ENCODE peak calls at places on chromosomes 13 and 19, in seven cellular contexts. One of them, this sample, is unnamed.

GRCh38 chr19:34731964-34732363 is 2.1 kb upstream of the ZNF181 start:
- DNase-seq in heart left ventricle: no peak
- DNase-seq in CD8-positive, alpha-beta T cell: no peak
- DNase-seq in uterus: no peak
- DNase-seq in lung: no peak
- DNase-seq in SJSA1: no peak
- DNase-seq in effector memory CD4-positive, alpha-beta T cell: no peak
- DNase-seq in this sample: no peak

GRCh38 chr19:45125975-45126493 is 33.1 kb downstream of the PPP1R37 start:
- DNase-seq in SJSA1: peak; percentile 31
- DNase-seq in effector memory CD4-positive, alpha-beta T cell: peak; percentile 16
- DNase-seq in CD8-positive, alpha-beta T cell: peak; percentile 50
- DNase-seq in uterus: peak; percentile 27
- DNase-seq in heart left ventricle: peak; percentile 40
- DNase-seq in lung: peak; percentile 73
- DNase-seq in this sample: peak; percentile 58

GRCh38 chr19:16566161-16566560 is 6.1 kb downstream of the SLC35E1 start:
- DNase-seq in uterus: no peak
- DNase-seq in SJSA1: no peak
- DNase-seq in CD8-positive, alpha-beta T cell: peak; percentile 72
- DNase-seq in effector memory CD4-positive, alpha-beta T cell: peak; percentile 82
- DNase-seq in heart left ventricle: no peak
- DNase-seq in lung: no peak
- DNase-seq in this sample: no peak

GRCh38 chr19:19451429-19452240 is 46.2 kb downstream of the GATAD2A start:
- DNase-seq in CD8-positive, alpha-beta T cell: no peak
- DNase-seq in SJSA1: no peak
- DNase-seq in lung: peak; percentile 44
- DNase-seq in effector memory CD4-positive, alpha-beta T cell: no peak
- DNase-seq in uterus: no peak
- DNase-seq in heart left ventricle: no peak
- DNase-seq in this sample: no peak

GRCh38 chr13:33745370-33746324 is 72.3 kb upstream of the RFC3 start:
- DNase-seq in CD8-positive, alpha-beta T cell: no peak
- DNase-seq in heart left ventricle: no peak
- DNase-seq in uterus: no peak
- DNase-seq in lung: no peak
- DNase-seq in effector memory CD4-positive, alpha-beta T cell: no peak
- DNase-seq in SJSA1: no peak
- DNase-seq in this sample: no peak

GRCh38 chr19:12453495-12453894 is 12.7 kb upstream of the ZNF443 start:
- DNase-seq in lung: no peak
- DNase-seq in SJSA1: no peak
- DNase-seq in heart left ventricle: no peak
- DNase-seq in uterus: no peak
- DNase-seq in CD8-positive, alpha-beta T cell: no peak
- DNase-seq in effector memory CD4-positive, alpha-beta T cell: no peak
- DNase-seq in this sample: no peak

GRCh38 chr13:25069236-25069635 is 26.7 kb upstream of the PABPC3 start:
- DNase-seq in SJSA1: no peak
- DNase-seq in lung: no peak
- DNase-seq in uterus: no peak
- DNase-seq in CD8-positive, alpha-beta T cell: no peak
- DNase-seq in effector memory CD4-positive, alpha-beta T cell: no peak
- DNase-seq in heart left ventricle: no peak
- DNase-seq in this sample: no peak

GRCh38 chr13:106689906-106690305 is 122.0 kb upstream of the ARGLU1 start:
- DNase-seq in lung: no peak
- DNase-seq in effector memory CD4-positive, alpha-beta T cell: no peak
- DNase-seq in heart left ventricle: no peak
- DNase-seq in CD8-positive, alpha-beta T cell: no peak
- DNase-seq in uterus: no peak
- DNase-seq in SJSA1: no peak
- DNase-seq in this sample: no peak

GRCh38 chr13:20136781-20137703 is 23.8 kb downstream of the GJA3 start:
- DNase-seq in SJSA1: no peak
- DNase-seq in effector memory CD4-positive, alpha-beta T cell: no peak
- DNase-seq in CD8-positive, alpha-beta T cell: no peak
- DNase-seq in uterus: no peak
- DNase-seq in heart left ventricle: no peak
- DNase-seq in lung: peak; percentile 45
- DNase-seq in this sample: no peak

GRCh38 chr13:100396771-100397170 is 191.8 kb downstream of the GGACT start:
- DNase-seq in CD8-positive, alpha-beta T cell: no peak
- DNase-seq in uterus: no peak
- DNase-seq in effector memory CD4-positive, alpha-beta T cell: no peak
- DNase-seq in lung: no peak
- DNase-seq in SJSA1: no peak
- DNase-seq in heart left ventricle: no peak
- DNase-seq in this sample: no peak

GRCh38 chr13:100397627-100398026 is 191.0 kb downstream of the GGACT start:
- DNase-seq in CD8-positive, alpha-beta T cell: no peak
- DNase-seq in lung: no peak
- DNase-seq in SJSA1: no peak
- DNase-seq in heart left ventricle: no peak
- DNase-seq in uterus: no peak
- DNase-seq in effector memory CD4-positive, alpha-beta T cell: no peak
- DNase-seq in this sample: no peak

GRCh38 chr13:100392709-100393630 is 195.6 kb downstream of the GGACT start:
- DNase-seq in effector memory CD4-positive, alpha-beta T cell: peak; percentile 2
- DNase-seq in heart left ventricle: peak; percentile 64
- DNase-seq in lung: peak; percentile 78
- DNase-seq in uterus: peak; percentile 85
- DNase-seq in CD8-positive, alpha-beta T cell: peak; percentile 26
- DNase-seq in SJSA1: peak; percentile 95
- DNase-seq in this sample: peak; percentile 94

GRCh38 chr13:100395698-100396373 is 192.8 kb downstream of the GGACT start:
- DNase-seq in SJSA1: no peak
- DNase-seq in CD8-positive, alpha-beta T cell: no peak
- DNase-seq in lung: no peak
- DNase-seq in uterus: no peak
- DNase-seq in effector memory CD4-positive, alpha-beta T cell: no peak
- DNase-seq in heart left ventricle: no peak
- DNase-seq in this sample: no peak

DNA sequence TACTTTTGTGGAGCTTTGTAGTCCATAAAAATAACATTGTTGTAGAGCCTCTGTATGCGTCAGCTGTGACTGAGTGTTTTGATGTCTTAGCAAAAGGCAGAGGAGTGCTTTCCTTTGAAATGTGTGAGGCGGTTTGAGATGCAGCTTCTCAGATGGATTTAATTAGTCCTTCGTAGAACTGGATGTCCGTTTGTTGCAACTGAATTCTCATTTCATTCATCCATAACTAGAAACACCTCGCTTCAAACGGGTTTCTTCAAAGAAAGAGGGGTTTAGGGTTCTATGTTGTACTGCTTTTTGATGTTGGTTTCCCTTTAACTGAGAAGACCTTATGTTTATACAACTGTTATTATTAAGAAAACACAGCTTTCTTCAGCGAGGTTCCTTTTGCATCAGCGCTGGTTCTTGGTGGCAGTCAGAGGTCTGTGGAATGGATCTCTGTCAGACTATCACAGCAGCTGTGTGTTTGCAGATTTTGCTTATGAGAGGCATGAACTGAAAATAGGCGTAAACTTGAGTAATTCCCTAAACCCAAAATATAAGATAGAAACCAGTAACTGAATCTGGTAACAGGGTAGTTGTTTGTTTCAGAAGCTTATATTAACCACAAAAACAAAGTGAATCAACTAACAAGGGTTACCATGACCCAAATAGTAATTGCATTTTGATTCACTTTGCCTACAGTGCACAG is 194.4 kb downstream of the GGACT start:
- DNase-seq in heart left ventricle: no peak
- DNase-seq in lung: no peak
- DNase-seq in uterus: no peak
- DNase-seq in SJSA1: peak; percentile 85
- DNase-seq in effector memory CD4-positive, alpha-beta T cell: no peak
- DNase-seq in CD8-positive, alpha-beta T cell: no peak
- DNase-seq in this sample: peak; percentile 37
- H3K4me3 ChIP-seq in heart left ventricle: no peak overlapping the region
- H3K4me3 ChIP-seq in lung: no peak overlapping the region
- H3K4me3 ChIP-seq in uterus: no peak overlapping the region
- H3K4me3 ChIP-seq in SJSA1: peak overlapping the region; percentile 23
- H3K4me3 ChIP-seq in effector memory CD4-positive, alpha-beta T cell: no peak overlapping the region
- H3K4me3 ChIP-seq in CD8-positive, alpha-beta T cell: no peak overlapping the region
- H3K4me3 ChIP-seq in this sample: peak overlapping the region; percentile 3

GRCh38 chr13:112831196-112831595 is 137.8 kb upstream of the MCF2L start:
- DNase-seq in SJSA1: no peak
- DNase-seq in CD8-positive, alpha-beta T cell: no peak
- DNase-seq in heart left ventricle: no peak
- DNase-seq in effector memory CD4-positive, alpha-beta T cell: no peak
- DNase-seq in uterus: no peak
- DNase-seq in lung: no peak
- DNase-seq in this sample: no peak
- H3K36me3 ChIP-seq in SJSA1: no peaks in the 10 kb centered on the region
- H3K36me3 ChIP-seq in CD8-positive, alpha-beta T cell: peaks cover 16% of the 10 kb centered on the region
- H3K36me3 ChIP-seq in heart left ventricle: peaks cover 79% of the 10 kb centered on the region
- H3K36me3 ChIP-seq in effector memory CD4-positive, alpha-beta T cell: peaks cover 63% of the 10 kb centered on the region
- H3K36me3 ChIP-seq in uterus: no peaks in the 10 kb centered on the region
- H3K36me3 ChIP-seq in lung: peaks cover 65% of the 10 kb centered on the region
- H3K36me3 ChIP-seq in this sample: no peaks in the 10 kb centered on the region

GRCh38 chr19:58182989-58183821 is at the start of gene ZNF274:
- DNase-seq in uterus: peak; percentile 90
- DNase-seq in heart left ventricle: peak; percentile 95
- DNase-seq in effector memory CD4-positive, alpha-beta T cell: peak; percentile 80
- DNase-seq in SJSA1: peak; percentile 76
- DNase-seq in CD8-positive, alpha-beta T cell: peak; percentile 90
- DNase-seq in lung: peak; percentile 94
- DNase-seq in this sample: peak; percentile 86
- H3K9me3 ChIP-seq in uterus: no peaks in the 10 kb centered on the region
- H3K9me3 ChIP-seq in heart left ventricle: peaks cover 13% of the 10 kb centered on the region
- H3K9me3 ChIP-seq in effector memory CD4-positive, alpha-beta T cell: peaks cover 38% of the 10 kb centered on the region
- H3K9me3 ChIP-seq in SJSA1: peaks cover 38% of the 10 kb centered on the region
- H3K9me3 ChIP-seq in CD8-positive, alpha-beta T cell: peaks cover 62% of the 10 kb centered on the region
- H3K9me3 ChIP-seq in lung: no peaks in the 10 kb centered on the region
- H3K9me3 ChIP-seq in this sample: peaks cover 55% of the 10 kb centered on the region

DNA sequence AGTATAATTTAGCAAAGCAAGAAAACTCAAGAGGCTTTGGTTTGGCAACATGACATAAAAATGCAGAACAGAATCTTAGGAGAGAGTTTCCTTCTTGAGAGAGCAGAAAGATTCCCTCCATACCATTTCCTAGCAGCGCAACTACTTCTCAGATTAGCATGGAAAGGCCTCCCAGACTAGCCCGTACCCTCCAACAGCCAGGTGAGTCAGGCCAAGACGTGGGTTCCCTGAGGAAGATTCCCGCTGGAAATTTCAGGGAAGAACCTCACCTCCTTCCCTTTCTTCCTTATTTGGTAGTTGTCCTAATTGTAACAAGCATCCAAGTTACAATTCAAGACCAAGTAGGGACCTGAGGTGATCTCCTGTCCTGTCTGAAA is 12.3 kb downstream of the COL4A2 start:
- DNase-seq in uterus: no peak
- DNase-seq in effector memory CD4-positive, alpha-beta T cell: no peak
- DNase-seq in CD8-positive, alpha-beta T cell: no peak
- DNase-seq in lung: no peak
- DNase-seq in SJSA1: no peak
- DNase-seq in heart left ventricle: no peak
- DNase-seq in this sample: no peak
- H3K4me3 ChIP-seq in uterus: no peak overlapping the region
- H3K4me3 ChIP-seq in effector memory CD4-positive, alpha-beta T cell: no peak overlapping the region
- H3K4me3 ChIP-seq in CD8-positive, alpha-beta T cell: no peak overlapping the region
- H3K4me3 ChIP-seq in lung: no peak overlapping the region
- H3K4me3 ChIP-seq in SJSA1: no peak overlapping the region
- H3K4me3 ChIP-seq in heart left ventricle: no peak overlapping the region
- H3K4me3 ChIP-seq in this sample: no peak overlapping the region

DNA sequence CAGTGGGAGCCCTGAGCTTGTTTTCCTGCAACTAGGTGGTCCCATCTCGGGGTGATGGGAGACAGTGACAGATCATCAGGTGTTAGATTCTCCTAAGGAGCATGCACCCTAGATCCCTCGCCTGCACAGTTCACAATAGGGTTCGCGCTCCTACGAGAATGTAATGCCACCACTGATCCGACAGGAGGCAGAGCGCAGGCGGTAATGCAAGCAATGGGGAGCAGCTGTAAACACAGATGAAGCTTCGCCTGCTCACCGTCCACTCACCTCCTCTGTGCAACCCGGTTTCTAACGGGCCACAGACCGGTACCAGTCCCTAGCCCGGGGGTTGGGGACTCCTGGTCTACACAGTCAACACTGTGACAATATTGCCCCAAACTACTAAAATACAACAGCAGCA is 38.8 kb downstream of the CARD8 start:
- DNase-seq in heart left ventricle: no peak
- DNase-seq in effector memory CD4-positive, alpha-beta T cell: no peak
- DNase-seq in lung: no peak
- DNase-seq in CD8-positive, alpha-beta T cell: no peak
- DNase-seq in uterus: no peak
- DNase-seq in SJSA1: no peak
- DNase-seq in this sample: no peak
- H3K36me3 ChIP-seq in heart left ventricle: peaks cover 46% of the 10 kb centered on the region
- H3K36me3 ChIP-seq in effector memory CD4-positive, alpha-beta T cell: peaks cover 38% of the 10 kb centered on the region
- H3K36me3 ChIP-seq in lung: peaks cover 20% of the 10 kb centered on the region
- H3K36me3 ChIP-seq in CD8-positive, alpha-beta T cell: peaks cover 21% of the 10 kb centered on the region
- H3K36me3 ChIP-seq in uterus: no peaks in the 10 kb centered on the region
- H3K36me3 ChIP-seq in SJSA1: peaks cover 7% of the 10 kb centered on the region
- H3K36me3 ChIP-seq in this sample: no peaks in the 10 kb centered on the region

GRCh38 chr19:27735314-27735713 is 1477.6 kb downstream of the UQCRFS1 start:
- DNase-seq in uterus: no peak
- DNase-seq in SJSA1: no peak
- DNase-seq in heart left ventricle: no peak
- DNase-seq in effector memory CD4-positive, alpha-beta T cell: no peak
- DNase-seq in lung: peak; percentile 15
- DNase-seq in CD8-positive, alpha-beta T cell: no peak
- DNase-seq in this sample: no peak

GRCh38 chr19:27736225-27736624 is 1476.7 kb downstream of the UQCRFS1 start:
- DNase-seq in SJSA1: no peak
- DNase-seq in heart left ventricle: no peak
- DNase-seq in uterus: no peak
- DNase-seq in effector memory CD4-positive, alpha-beta T cell: no peak
- DNase-seq in CD8-positive, alpha-beta T cell: no peak
- DNase-seq in lung: peak; percentile 10
- DNase-seq in this sample: no peak

GRCh38 chr19:27733551-27734266 is 1479.2 kb downstream of the UQCRFS1 start:
- DNase-seq in heart left ventricle: no peak
- DNase-seq in effector memory CD4-positive, alpha-beta T cell: no peak
- DNase-seq in SJSA1: no peak
- DNase-seq in CD8-positive, alpha-beta T cell: no peak
- DNase-seq in lung: peak; percentile 10
- DNase-seq in uterus: no peak
- DNase-seq in this sample: no peak

GRCh38 chr19:27738569-27739193 is 1474.3 kb downstream of the UQCRFS1 start:
- DNase-seq in CD8-positive, alpha-beta T cell: no peak
- DNase-seq in SJSA1: no peak
- DNase-seq in uterus: no peak
- DNase-seq in effector memory CD4-positive, alpha-beta T cell: no peak
- DNase-seq in heart left ventricle: no peak
- DNase-seq in lung: peak; percentile 7
- DNase-seq in this sample: no peak

GRCh38 chr19:27734496-27735220 is 1478.3 kb downstream of the UQCRFS1 start:
- DNase-seq in uterus: no peak
- DNase-seq in lung: no peak
- DNase-seq in CD8-positive, alpha-beta T cell: no peak
- DNase-seq in effector memory CD4-positive, alpha-beta T cell: no peak
- DNase-seq in heart left ventricle: no peak
- DNase-seq in SJSA1: no peak
- DNase-seq in this sample: no peak
- H3K9me3 ChIP-seq in uterus: no peaks in the 10 kb centered on the region
- H3K9me3 ChIP-seq in lung: peaks cover 3% of the 10 kb centered on the region
- H3K9me3 ChIP-seq in CD8-positive, alpha-beta T cell: no peaks in the 10 kb centered on the region
- H3K9me3 ChIP-seq in effector memory CD4-positive, alpha-beta T cell: no peaks in the 10 kb centered on the region
- H3K9me3 ChIP-seq in heart left ventricle: no peaks in the 10 kb centered on the region
- H3K9me3 ChIP-seq in SJSA1: peaks cover 6% of the 10 kb centered on the region
- H3K9me3 ChIP-seq in this sample: peaks cover 6% of the 10 kb centered on the region

This sample was measured in MG63.